ENCODE peak calls at places on chromosomes 12 and 14, in six cellular contexts. W is heart right ventricle, Z is astrocyte, N is endodermal cell, B is OCI-LY7, M is H1. G is an unnamed sample. For H3K9me3, the result is how much of the 10 kb centered on the place peaks cover.

GRCh38 chr12:57899010-57899662 is 42.2 kb upstream of the ATP23 start:
- DNase-seq in B (peak), M (no peak), W (peak), N (peak), Z (peak), G (peak)

GRCh38 chr12:78002878-78003277 is 172.2 kb downstream of the NAV3 start:
- DNase-seq in B (peak), W (no peak), N (no peak), M (no peak), Z (no peak), G (no peak)

GRCh38 chr12:96590970-96591369 is 101.6 kb downstream of the CFAP54 start:
- DNase-seq in N (no peak), B (no peak), Z (no peak), M (no peak), W (no peak), G (no peak)

GRCh38 chr14:95273041-95273978 is 46.4 kb downstream of the CLMN start:
- DNase-seq in M (no peak), B (no peak), W (no peak), N (no peak), Z (no peak), G (no peak)

GRCh38 chr12:19764408-19764807 is 325.1 kb downstream of the AEBP2 start:
- DNase-seq in W (no peak), N (no peak), M (no peak), B (no peak), Z (peak), G (no peak)

GRCh38 chr12:88242161-88242925 is 100.2 kb downstream of the TMTC3 start:
- DNase-seq in W (no peak), N (no peak), M (no peak), Z (peak), B (no peak), G (no peak)

GRCh38 chr12:57491393-57492280 is 3.8 kb downstream of the MARS1 start:
- DNase-seq in N (no peak), Z (no peak), B (peak), W (no peak), M (no peak), G (no peak)

GRCh38 chr12:94258593-94258992 is 110.2 kb downstream of the PLXNC1 start:
- DNase-seq in M (no peak), Z (no peak), N (no peak), W (no peak), B (no peak), G (no peak)

GRCh38 chr12:81077329-81077685 is 572 bp upstream of the ACSS3 start:
- DNase-seq in W (peak), M (peak), N (peak), B (no peak), Z (peak), G (no peak)

GRCh38 chr14:91872011-91872476 is 4.7 kb upstream of the TC2N start:
- DNase-seq in N (no peak), Z (no peak), W (no peak), B (peak), M (no peak), G (peak)

GRCh38 chr12:104585448-104586055 is 128.8 kb downstream of the CHST11 start:
- DNase-seq in Z (no peak), W (no peak), M (no peak), N (no peak), B (no peak), G (no peak)

GRCh38 chr14:90179809-90180779 is 76.3 kb upstream of the PSMC1 start:
- DNase-seq in N (no peak), Z (no peak), M (no peak), W (no peak), B (no peak), G (no peak)

GRCh38 chr14:76080009-76080408 is 71.7 kb upstream of the GPATCH2L start:
- DNase-seq in N (no peak), B (no peak), Z (no peak), W (peak), M (no peak), G (no peak)

GRCh38 chr12:12720637-12721250 is 3.6 kb downstream of the CDKN1B start:
- DNase-seq in M (no peak), W (no peak), N (no peak), B (no peak), Z (no peak), G (no peak)

GRCh38 chr12:132201391-132202120 is 57.3 kb downstream of the NOC4L start:
- DNase-seq in M (no peak), Z (no peak), B (no peak), W (no peak), N (no peak), G (no peak)

GRCh38 chr12:117718141-117718540 is 250.6 kb downstream of the KSR2 start:
- DNase-seq in B (no peak), N (no peak), Z (no peak), W (no peak), M (no peak), G (no peak)

GRCh38 chr12:17571047-17571446 is 518.9 kb downstream of the RERGL start:
- DNase-seq in B (no peak), N (no peak), Z (no peak), M (no peak), W (no peak), G (no peak)

GRCh38 chr12:6524648-6525047 is 9.7 kb upstream of the GAPDH start:
- DNase-seq in Z (no peak), W (no peak), B (no peak), N (no peak), M (no peak), G (no peak)

GRCh38 chr14:99261916-99262787 is 9.8 kb downstream of the BCL11B start:
- DNase-seq in Z (no peak), B (no peak), W (no peak), N (no peak), M (no peak), G (peak)

GRCh38 chr12:32895688-32896437 is 714 bp downstream of the PKP2 start:
- DNase-seq in N (peak), M (no peak), W (peak), B (no peak), Z (no peak), G (no peak)

GRCh38 chr14:55123101-55123500 is 6.0 kb upstream of the LGALS3 start:
- DNase-seq in N (no peak), Z (peak), W (no peak), B (no peak), M (no peak), G (no peak)

GRCh38 chr14:74089251-74090020 is 4.7 kb downstream of the LIN52 start:
- DNase-seq in N (no peak), Z (no peak), B (no peak), W (no peak), M (no peak), G (no peak)

GRCh38 chr14:68589447-68590232 is 203.2 kb downstream of the ZFP36L1 start:
- DNase-seq in Z (no peak), W (peak), M (no peak), N (peak), B (no peak), G (no peak)

GRCh38 chr14:71733210-71733883 is 198.9 kb upstream of the RGS6 start:
- DNase-seq in B (no peak), N (no peak), M (no peak), W (no peak), Z (peak), G (no peak)

GRCh38 chr12:105409881-105410471 is 79.5 kb downstream of the C12orf75 start:
- DNase-seq in W (peak), M (no peak), B (no peak), Z (peak), N (peak), G (peak)

GRCh38 chr14:55599250-55599879 is 19.4 kb downstream of the KTN1 start:
- DNase-seq in B (no peak), Z (no peak), W (peak), M (no peak), N (no peak), G (no peak)

GRCh38 chr12:79233341-79233761 is 368.8 kb downstream of the SYT1 start:
- DNase-seq in M (no peak), N (no peak), B (no peak), Z (no peak), W (no peak), G (no peak)

GRCh38 chr14:103883263-103883523 is 35.8 kb upstream of the PPP1R13B start:
- DNase-seq in M (no peak), B (no peak), N (no peak), Z (no peak), W (no peak), G (no peak)

GRCh38 chr12:80233926-80234325 is 134.6 kb downstream of the OTOGL start:
- DNase-seq in Z (no peak), N (no peak), M (no peak), B (no peak), W (no peak), G (no peak)

GRCh38 chr12:14884458-14884878 is 1.2 kb downstream of the MGP start:
- DNase-seq in M (no peak), N (no peak), W (peak), B (peak), Z (peak), G (peak)

GRCh38 chr12:118377005-118377890 is 893 bp downstream of the SUDS3 start:
- DNase-seq in W (no peak), B (peak), Z (no peak), N (peak), M (no peak), G (no peak)

GRCh38 chr14:106378191-106378590 is 851.8 kb downstream of the TMEM121 start:
- DNase-seq in Z (no peak), W (no peak), M (no peak), B (peak), N (no peak), G (peak)

GRCh38 chr14:106377432-106377831 is 851.0 kb downstream of the TMEM121 start:
- DNase-seq in N (no peak), B (no peak), W (no peak), Z (no peak), M (no peak), G (no peak)

DNA sequence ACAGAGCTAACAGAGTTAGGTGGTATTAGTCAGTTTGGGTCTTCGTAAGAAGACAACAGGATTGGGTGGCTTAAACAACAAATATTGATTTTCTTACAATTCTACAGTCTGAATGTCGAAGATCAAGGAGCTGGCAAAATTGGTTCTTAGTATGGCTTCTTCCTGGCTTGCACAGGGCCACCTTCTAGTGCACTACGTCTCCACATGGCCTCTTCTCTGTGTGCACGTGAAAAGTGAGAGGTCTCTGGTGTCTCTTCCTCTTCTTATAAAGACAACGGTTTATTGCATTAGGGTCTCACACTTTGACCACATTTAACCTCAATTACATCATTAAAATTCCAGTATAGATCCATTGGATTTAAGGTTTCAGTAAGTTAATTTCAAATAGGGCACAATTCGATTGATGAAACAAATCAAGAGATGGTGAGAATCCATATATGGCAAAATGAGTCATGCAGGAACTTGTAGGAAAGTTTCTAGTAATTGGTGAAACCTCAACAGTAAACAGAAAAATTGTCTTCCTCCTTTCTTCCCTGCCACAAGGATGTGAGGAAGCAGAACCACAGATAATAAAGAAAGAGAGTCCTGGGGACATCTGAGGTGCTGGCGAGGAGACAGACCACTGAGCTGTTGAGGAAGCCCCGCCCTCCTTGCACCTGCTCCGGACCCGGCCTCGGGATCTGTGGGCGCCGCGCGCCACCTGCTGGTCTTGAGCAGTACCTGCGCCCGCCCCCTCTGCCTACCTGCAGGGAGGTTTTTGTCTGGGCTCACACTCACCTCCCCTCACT is 846.7 kb downstream of the TMEM121 start:
- DNase-seq in W (peak), B (peak), M (no peak), N (peak), Z (no peak), G (peak)
- H3K9me3 ChIP-seq in W (under half), B (under half), M (half or more), N (half or more), Z (under half), G (under half)

GRCh38 chr14:44396226-44396625 is 110.9 kb downstream of the FSCB start:
- DNase-seq in B (no peak), M (no peak), N (no peak), W (no peak), Z (no peak), G (no peak)

DNA sequence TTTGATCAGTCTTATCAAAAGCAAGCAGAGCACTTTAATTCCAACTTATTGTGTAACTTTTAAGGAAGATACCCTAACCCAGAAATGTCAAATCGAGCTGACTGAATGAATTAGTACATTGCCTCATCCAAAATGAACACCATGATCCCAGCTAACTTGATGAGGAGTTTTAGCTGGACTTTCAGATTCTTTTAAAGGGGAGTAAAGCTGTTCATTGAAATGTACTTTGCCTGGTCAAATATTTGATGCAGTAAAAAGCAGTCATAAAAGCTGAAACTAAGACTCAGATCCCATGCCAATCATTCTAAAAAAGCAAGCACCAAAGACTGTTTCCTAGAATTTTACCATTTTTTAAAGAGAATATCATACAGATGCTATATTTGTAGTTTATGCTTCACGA is 114.1 kb downstream of the FSCB start:
- DNase-seq in Z (no peak), N (no peak), B (no peak), W (no peak), M (no peak), G (no peak)
- H3K27ac ChIP-seq in Z (no peak), N (no peak), B (no peak), W (no peak), M (no peak), G (no peak)

GRCh38 chr12:110168732-110169455 is 44.7 kb downstream of the IFT81 start:
- DNase-seq in N (no peak), B (no peak), M (no peak), W (no peak), Z (no peak), G (no peak)

GRCh38 chr12:110170535-110171185 is 46.5 kb downstream of the IFT81 start:
- DNase-seq in M (no peak), Z (peak), W (no peak), B (no peak), N (no peak), G (no peak)

GRCh38 chr12:110174373-110174996 is 50.3 kb downstream of the IFT81 start:
- DNase-seq in W (no peak), B (no peak), Z (no peak), M (no peak), N (no peak), G (no peak)

GRCh38 chr12:110171636-110172035 is 47.5 kb downstream of the IFT81 start:
- DNase-seq in W (no peak), N (no peak), B (no peak), Z (no peak), M (no peak), G (no peak)

GRCh38 chr12:110171186-110171538 is 47.0 kb downstream of the IFT81 start:
- DNase-seq in W (no peak), N (no peak), B (no peak), M (no peak), Z (no peak), G (no peak)
- TF ChIP-seq CTCF in W (no peak), N (no peak), B (no peak), M (no peak), Z (no peak), G (no peak)

GRCh38 chr12:38139456-38139855 is 177.1 kb upstream of the ALG10B start:
- DNase-seq in B (no peak), N (no peak), Z (no peak), W (no peak), M (no peak), G (no peak)
- H3K9me3 ChIP-seq in B (under half), N (under half), Z (under half), W (under half), M (half or more), G (under half)

GRCh38 chr12:124456652-124457152 is 110.7 kb downstream of the NCOR2 start:
- DNase-seq in Z (no peak), M (no peak), B (no peak), W (peak), N (no peak), G (peak)
- H3K27ac ChIP-seq in Z (no peak), M (no peak), B (no peak), W (no peak), N (no peak), G (peak)

DNA sequence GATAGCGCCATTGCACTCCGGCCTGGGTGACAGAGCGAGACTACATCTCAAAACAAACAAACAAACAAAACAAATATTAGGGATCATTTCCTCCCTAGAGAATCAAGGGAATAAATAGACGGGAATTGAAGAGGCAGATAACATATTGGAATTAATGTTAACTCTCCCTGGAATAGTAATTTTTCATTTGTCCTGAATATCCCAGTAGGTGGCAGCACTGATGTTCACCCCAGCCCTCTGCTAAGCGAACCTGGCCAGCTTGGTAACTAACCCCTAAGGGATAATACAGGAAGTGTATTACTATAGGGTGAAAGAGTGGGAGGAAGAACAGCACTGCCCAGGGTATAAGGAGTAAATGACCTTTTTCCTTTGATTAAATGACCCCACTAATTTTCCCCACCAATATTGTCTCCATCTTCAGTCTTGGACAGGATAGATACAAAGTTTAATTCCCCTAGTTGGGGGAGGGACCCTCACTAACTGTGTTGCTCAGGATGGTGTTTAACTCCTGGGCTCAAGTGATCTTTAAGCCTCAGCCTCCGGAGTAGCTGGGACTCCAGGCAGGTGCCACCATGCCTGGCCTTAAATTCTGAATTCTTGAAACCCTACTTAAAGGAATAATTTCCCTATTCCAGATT is 40.5 kb downstream of the SLC2A14 start:
- DNase-seq in Z (peak), W (no peak), N (peak), M (no peak), B (peak), G (no peak)
- TF ChIP-seq CTCF in Z (peak), W (peak), N (peak), M (peak), B (peak), G (peak)

GRCh38 chr14:29710015-29710414 is 217.6 kb downstream of the PRKD1 start:
- DNase-seq in Z (no peak), M (no peak), N (no peak), W (no peak), B (no peak), G (no peak)

GRCh38 chr14:29705801-29706200 is 221.8 kb downstream of the PRKD1 start:
- DNase-seq in Z (no peak), B (no peak), W (no peak), M (no peak), N (no peak), G (no peak)

GRCh38 chr14:29712586-29712985 is 215.1 kb downstream of the PRKD1 start:
- DNase-seq in M (no peak), N (no peak), B (no peak), Z (no peak), W (no peak), G (no peak)

GRCh38 chr14:29709490-29709889 is 218.2 kb downstream of the PRKD1 start:
- DNase-seq in N (no peak), Z (no peak), M (no peak), B (no peak), W (no peak), G (no peak)

DNA sequence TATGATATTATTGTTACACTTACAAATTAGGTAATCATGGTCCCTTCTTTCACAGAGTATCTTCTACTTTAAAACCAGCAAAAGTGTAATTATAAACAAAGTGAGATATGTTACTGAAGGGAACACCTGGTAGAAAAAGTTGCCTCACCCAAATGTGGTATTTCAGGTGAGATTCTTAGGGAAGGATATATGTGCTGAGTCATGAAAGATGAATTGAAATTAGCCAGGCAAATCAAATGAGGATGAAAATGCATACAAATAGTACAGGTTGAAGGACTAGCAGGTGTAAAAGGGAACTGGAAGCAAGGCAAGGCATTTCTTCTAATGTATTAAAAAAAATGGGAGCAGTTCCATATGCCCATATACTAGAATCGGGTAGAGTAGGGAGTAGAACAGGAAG is 220.9 kb downstream of the PRKD1 start:
- DNase-seq in N (no peak), B (no peak), M (no peak), Z (no peak), W (no peak), G (no peak)
- H3K9me3 ChIP-seq in N (under half), B (under half), M (under half), Z (under half), W (under half), G (under half)

GRCh38 chr14:24178399-24179178 is 6.7 kb downstream of the REC8 start:
- DNase-seq in N (no peak), B (no peak), Z (no peak), M (no peak), W (no peak), G (no peak)
- H3K27ac ChIP-seq in N (no peak), B (no peak), Z (no peak), M (no peak), W (no peak), G (no peak)

GRCh38 chr14:101137234-101137633 is 233.7 kb upstream of the RTL1 start:
- DNase-seq in Z (no peak), M (no peak), N (no peak), B (no peak), W (no peak), G (no peak)
- TF ChIP-seq CTCF in Z (no peak), M (no peak), N (no peak), B (no peak), W (no peak), G (no peak)

GRCh38 chr12:43357141-43357540 is 194.9 kb downstream of the ADAMTS20 start:
- DNase-seq in W (no peak), M (no peak), B (no peak), N (no peak), Z (no peak), G (no peak)
- H3K9me3 ChIP-seq in W (under half), M (under half), B (under half), N (under half), Z (under half), G (under half)